ENCODE peak calls at places on chromosomes 6 and 20, in nine cellular contexts. P is endodermal cell; F is Peyer's patch; N is stomach; U is CD8-positive, alpha-beta T cell; V is astrocyte; L is fibroblast of lung; D is upper lobe of right lung; G is psoas muscle. E is an unnamed sample. For H3K4me1, the result is how much of the 10 kb centered on the place peaks cover.

GRCh38 chr6:78132681-78133410 is 480.0 kb downstream of the MEI4 start:
- DNase-seq in P (no peak), F (no peak), N (no peak), U (no peak), V (no peak), L (no peak), D (no peak), G (no peak), E (no peak)

GRCh38 chr6:116229287-116229913 is 24.5 kb downstream of the TSPYL4 start:
- DNase-seq in P (peak), F (peak), N (peak), U (no peak), V (peak), L (peak), D (no peak), G (peak), E (peak)

GRCh38 chr6:7245668-7246393 is 67.2 kb downstream of the SSR1 start:
- DNase-seq in P (peak), F (no peak), N (no peak), U (no peak), V (no peak), L (no peak), D (no peak), G (no peak), E (no peak)

GRCh38 chr20:17617212-17617867 is 47.5 kb downstream of the DSTN start:
- DNase-seq in P (peak), F (peak), N (peak), U (peak), V (no peak), L (no peak), D (peak), G (peak), E (peak)

GRCh38 chr6:138692058-138692977 is 81.3 kb upstream of the CCDC28A start:
- DNase-seq in P (peak), F (peak), N (peak), U (peak), V (peak), L (peak), D (peak), G (peak), E (peak)

GRCh38 chr6:23111984-23112383 is 542.6 kb downstream of the HDGFL1 start:
- DNase-seq in P (no peak), F (no peak), N (no peak), U (no peak), V (peak), L (peak), D (no peak), G (no peak), E (no peak)

GRCh38 chr6:141208101-141208500 is 924.6 kb upstream of the GJE1 start:
- DNase-seq in P (no peak), F (no peak), N (no peak), U (no peak), V (no peak), L (no peak), D (no peak), G (no peak), E (no peak)

GRCh38 chr6:3075522-3076113 is 7.3 kb downstream of the RIPK1 start:
- DNase-seq in P (no peak), F (no peak), N (no peak), U (no peak), V (no peak), L (no peak), D (no peak), G (no peak), E (no peak)

GRCh38 chr6:70599187-70599586 is 32.5 kb downstream of the SDHAF4 start:
- DNase-seq in P (no peak), F (no peak), N (no peak), U (peak), V (no peak), L (no peak), D (no peak), G (no peak), E (no peak)

GRCh38 chr20:62602550-62602949 is 39.8 kb upstream of the SLCO4A1 start:
- DNase-seq in P (no peak), F (peak), N (peak), U (peak), V (no peak), L (no peak), D (peak), G (peak), E (no peak)

GRCh38 chr6:118468682-118469465 is 79.2 kb upstream of the PLN start:
- DNase-seq in P (no peak), F (no peak), N (no peak), U (no peak), V (peak), L (peak), D (no peak), G (no peak), E (no peak)

GRCh38 chr20:19274412-19275015 is 62.1 kb downstream of the SLC24A3 start:
- DNase-seq in P (no peak), F (no peak), N (peak), U (no peak), V (no peak), L (no peak), D (no peak), G (peak), E (peak)

GRCh38 chr6:12222405-12223366 is 67.5 kb upstream of the EDN1 start:
- DNase-seq in P (no peak), F (no peak), N (no peak), U (no peak), V (peak), L (peak), D (no peak), G (no peak), E (no peak)

GRCh38 chr6:17869753-17870050 is 117.7 kb downstream of the KIF13A start:
- DNase-seq in P (no peak), F (no peak), N (no peak), U (no peak), V (no peak), L (no peak), D (no peak), G (no peak), E (no peak)

GRCh38 chr6:132443206-132443605 is 41.9 kb upstream of the MOXD1 start:
- DNase-seq in P (no peak), F (no peak), N (no peak), U (no peak), V (peak), L (peak), D (no peak), G (no peak), E (no peak)

GRCh38 chr20:25076731-25077609 is 5.0 kb downstream of the VSX1 start:
- DNase-seq in P (peak), F (no peak), N (peak), U (no peak), V (no peak), L (peak), D (no peak), G (peak), E (no peak)

GRCh38 chr20:46558511-46558959 is 8.1 kb upstream of the OCSTAMP start:
- DNase-seq in P (no peak), F (no peak), N (peak), U (no peak), V (peak), L (peak), D (no peak), G (peak), E (no peak)

GRCh38 chr6:122393339-122393896 is 6.0 kb upstream of the HSF2 start:
- DNase-seq in P (peak), F (no peak), N (no peak), U (no peak), V (no peak), L (no peak), D (no peak), G (no peak), E (no peak)

GRCh38 chr6:52552278-52552643 is 24.6 kb downstream of the TRAM2 start:
- DNase-seq in P (no peak), F (peak), N (no peak), U (no peak), V (no peak), L (no peak), D (no peak), G (no peak), E (no peak)

GRCh38 chr6:43887340-43887858 is 117.4 kb downstream of the VEGFA start:
- DNase-seq in P (no peak), F (no peak), N (peak), U (no peak), V (no peak), L (peak), D (no peak), G (no peak), E (no peak)

GRCh38 chr6:44238687-44239350 is 8.1 kb upstream of the HSP90AB1 start:
- DNase-seq in P (no peak), F (no peak), N (no peak), U (no peak), V (no peak), L (no peak), D (no peak), G (peak), E (no peak)

GRCh38 chr6:165827190-165827518 is 164.1 kb upstream of the PDE10A start:
- DNase-seq in P (no peak), F (no peak), N (no peak), U (no peak), V (no peak), L (no peak), D (no peak), G (no peak), E (no peak)

GRCh38 chr20:58374906-58375760 is 13.9 kb upstream of the VAPB start:
- DNase-seq in P (peak), F (no peak), N (no peak), U (no peak), V (peak), L (peak), D (no peak), G (no peak), E (no peak)

GRCh38 chr6:90575267-90575666 is 11.6 kb downstream of the MAP3K7 start:
- DNase-seq in P (peak), F (no peak), N (no peak), U (no peak), V (no peak), L (no peak), D (no peak), G (no peak), E (no peak)

GRCh38 chr6:161151059-161151645 is 122.7 kb downstream of the AGPAT4 start:
- DNase-seq in P (no peak), F (no peak), N (no peak), U (no peak), V (no peak), L (no peak), D (no peak), G (no peak), E (no peak)

GRCh38 chr6:111812080-111813038 is 60.9 kb downstream of the FYN start:
- DNase-seq in P (peak), F (no peak), N (no peak), U (no peak), V (peak), L (peak), D (no peak), G (no peak), E (no peak)

GRCh38 chr6:39362487-39362865 is 40.0 kb upstream of the KCNK16 start:
- DNase-seq in P (peak), F (no peak), N (no peak), U (no peak), V (no peak), L (no peak), D (no peak), G (no peak), E (no peak)

GRCh38 chr20:58219342-58219700 is 9.1 kb downstream of the ANKRD60 start:
- DNase-seq in P (no peak), F (no peak), N (no peak), U (no peak), V (no peak), L (peak), D (no peak), G (no peak), E (no peak)

GRCh38 chr6:53426117-53426516 is 77.4 kb upstream of the ELOVL5 start:
- DNase-seq in P (no peak), F (no peak), N (no peak), U (no peak), V (no peak), L (no peak), D (no peak), G (no peak), E (no peak)

GRCh38 chr20:56974499-56975250 is 291.8 kb downstream of the BMP7 start:
- DNase-seq in P (peak), F (no peak), N (peak), U (no peak), V (peak), L (peak), D (no peak), G (no peak), E (no peak)

GRCh38 chr6:133240511-133241087 is 558 bp upstream of the EYA4 start:
- DNase-seq in P (peak), F (no peak), N (no peak), U (no peak), V (peak), L (peak), D (no peak), G (peak), E (no peak)

GRCh38 chr20:49889245-49889942 is 25.9 kb downstream of the SPATA2 start:
- DNase-seq in P (no peak), F (peak), N (peak), U (no peak), V (no peak), L (no peak), D (no peak), G (no peak), E (no peak)

GRCh38 chr20:49890651-49891361 is 24.5 kb downstream of the SPATA2 start:
- DNase-seq in P (peak), F (peak), N (no peak), U (no peak), V (no peak), L (no peak), D (no peak), G (no peak), E (peak)

GRCh38 chr20:49891486-49891885 is 23.8 kb downstream of the SPATA2 start:
- DNase-seq in P (peak), F (peak), N (no peak), U (no peak), V (no peak), L (no peak), D (no peak), G (no peak), E (no peak)

GRCh38 chr20:49888341-49889244 is 26.7 kb downstream of the SPATA2 start:
- DNase-seq in P (peak), F (peak), N (peak), U (peak), V (peak), L (peak), D (no peak), G (no peak), E (peak)

DNA sequence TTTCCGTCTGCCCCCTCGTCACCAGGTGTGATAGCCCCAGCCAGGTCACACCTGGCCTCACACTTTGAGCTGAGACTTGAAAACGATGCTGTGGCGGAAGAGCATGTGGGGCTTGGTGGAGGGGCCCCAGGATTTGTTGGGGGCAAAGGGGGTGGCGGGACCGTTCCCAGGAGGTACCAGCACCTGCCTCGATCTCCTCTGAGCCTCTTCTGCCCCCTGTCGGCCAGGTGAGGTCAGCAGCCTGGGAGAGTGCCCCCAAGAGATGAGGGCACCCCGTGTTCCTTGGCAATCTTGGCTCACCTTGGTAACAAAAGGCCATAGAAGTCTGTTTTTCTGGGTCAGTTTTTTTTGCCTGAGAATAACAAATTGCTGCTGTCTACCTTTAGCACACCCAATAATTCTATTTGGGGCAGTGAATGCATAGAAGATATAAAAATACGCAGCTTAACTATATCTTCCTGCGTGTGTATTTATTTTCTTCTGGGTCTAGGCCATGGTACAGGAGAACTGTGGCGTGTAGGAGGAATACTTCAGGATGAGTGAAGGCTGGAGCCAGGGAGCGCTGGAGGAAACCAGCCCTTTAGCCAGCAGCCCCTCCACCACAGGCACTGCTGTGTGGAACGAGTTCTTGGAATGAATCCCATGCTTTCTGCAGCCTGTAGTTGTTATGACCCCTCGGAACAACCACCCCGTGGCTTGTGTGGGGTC is 25.2 kb downstream of the SPATA2 start:
- DNase-seq in P (peak), F (peak), N (peak), U (no peak), V (no peak), L (no peak), D (no peak), G (no peak), E (no peak)
- TF ChIP-seq CTCF in P (peak), F (no peak), N (peak), U (no peak), V (no peak), L (no peak), D (peak), G (no peak), E (no peak)

GRCh38 chr6:40440083-40440482 is 147.1 kb downstream of the LRFN2 start:
- DNase-seq in P (no peak), F (no peak), N (no peak), U (no peak), V (no peak), L (no peak), D (no peak), G (no peak), E (no peak)
- H3K4me1 ChIP-seq in P (under half), F (under half), N (under half), U (under half), V (under half), L (under half), D (under half), G (under half), E (under half)

GRCh38 chr6:157541618-157542404 is 160.8 kb downstream of the ZDHHC14 start:
- DNase-seq in P (peak), F (no peak), N (no peak), U (no peak), V (no peak), L (no peak), D (no peak), G (no peak), E (no peak)
- TF ChIP-seq CTCF in P (no peak), F (no peak), N (no peak), U (no peak), V (no peak), L (no peak), D (no peak), G (no peak), E (no peak)

GRCh38 chr20:37988555-37988954 is 44.7 kb downstream of the TTI1 start:
- DNase-seq in P (peak), F (no peak), N (no peak), U (no peak), V (no peak), L (no peak), D (no peak), G (no peak), E (no peak)
- H3K4me1 ChIP-seq in P (under half), F (under half), N (under half), U (under half), V (under half), L (under half), D (half or more), G (half or more), E (under half)

GRCh38 chr6:128065072-128065471 is 164.2 kb upstream of the THEMIS start:
- DNase-seq in P (no peak), F (no peak), N (no peak), U (no peak), V (no peak), L (no peak), D (no peak), G (no peak), E (no peak)

GRCh38 chr6:128068110-128068460 is 167.2 kb upstream of the THEMIS start:
- DNase-seq in P (no peak), F (no peak), N (no peak), U (no peak), V (no peak), L (no peak), D (no peak), G (no peak), E (no peak)

GRCh38 chr6:128069180-128069579 is 168.3 kb upstream of the THEMIS start:
- DNase-seq in P (no peak), F (no peak), N (no peak), U (no peak), V (peak), L (peak), D (no peak), G (no peak), E (no peak)

GRCh38 chr6:128070406-128070805 is 169.5 kb upstream of the THEMIS start:
- DNase-seq in P (no peak), F (no peak), N (no peak), U (no peak), V (peak), L (peak), D (no peak), G (no peak), E (no peak)

GRCh38 chr6:128067446-128068109 is 166.7 kb upstream of the THEMIS start:
- DNase-seq in P (no peak), F (no peak), N (no peak), U (no peak), V (no peak), L (no peak), D (no peak), G (no peak), E (no peak)
- TF ChIP-seq CTCF in P (no peak), F (no peak), N (no peak), U (no peak), V (no peak), L (no peak), D (no peak), G (no peak), E (no peak)

E was measured in ovary.